ENCODE peak calls at places on chromosomes 5 and 9, in six cellular contexts. Z is WERI-Rb-1; E is activated CD8-positive, alpha-beta memory T cell treated with anti-CD3 and anti-CD28 coated beads for 48 hours; U is fibroblast of the conjunctiva; I is fibroblast of the aortic adventitia; W is H9. G is an unnamed sample.

GRCh38 chr9:105296889-105297288 is 52.4 kb downstream of the SLC44A1 start:
- DNase-seq in Z (no peak), I (peak), W (no peak), U (peak), E (no peak), G (no peak)

GRCh38 chr5:77990020-77990419 is 213.9 kb upstream of the TBCA start:
- DNase-seq in U (no peak), Z (peak), W (peak), I (no peak), E (no peak), G (no peak)

GRCh38 chr9:76528642-76529190 is 69.7 kb downstream of the GCNT1 start:
- DNase-seq in I (no peak), W (no peak), Z (no peak), U (no peak), E (no peak), G (no peak)

GRCh38 chr9:903886-904285 is 62.4 kb downstream of the DMRT1 start:
- DNase-seq in Z (no peak), I (no peak), U (no peak), W (no peak), E (no peak), G (no peak)

GRCh38 chr5:170809551-170809950 is 26.0 kb downstream of the GABRP start:
- DNase-seq in E (no peak), W (peak), U (peak), I (peak), Z (peak), G (peak)

GRCh38 chr5:135208555-135209494 is 174.8 kb upstream of the PITX1 start:
- DNase-seq in I (peak), Z (peak), U (peak), W (peak), E (no peak), G (no peak)

GRCh38 chr9:134826336-134827246 is 54.0 kb upstream of the FCN2 start:
- DNase-seq in U (no peak), E (no peak), W (no peak), I (no peak), Z (no peak), G (no peak)

GRCh38 chr5:119070578-119070827 is 384 bp upstream of the DMXL1 start:
- DNase-seq in W (no peak), E (peak), Z (no peak), U (no peak), I (no peak), G (peak)

GRCh38 chr5:13809921-13810320 is 134.6 kb downstream of the DNAH5 start:
- DNase-seq in I (no peak), U (no peak), Z (no peak), E (no peak), W (no peak), G (peak)

GRCh38 chr5:64207978-64208377 is 42.3 kb downstream of the RNF180 start:
- DNase-seq in Z (no peak), I (peak), W (no peak), U (no peak), E (no peak), G (no peak)

GRCh38 chr9:21590058-21590996 is 108.2 kb upstream of the IFNE start:
- DNase-seq in I (peak), Z (no peak), W (no peak), U (no peak), E (no peak), G (no peak)

GRCh38 chr5:61748651-61749050 is 416.6 kb downstream of the ZSWIM6 start:
- DNase-seq in I (no peak), Z (no peak), E (no peak), U (no peak), W (no peak), G (no peak)

GRCh38 chr9:69513291-69513690 is 158.9 kb downstream of the APBA1 start:
- DNase-seq in W (no peak), U (no peak), E (no peak), Z (no peak), I (no peak), G (no peak)

GRCh38 chr5:136424835-136425694 is 59.7 kb upstream of the TRPC7 start:
- DNase-seq in I (peak), E (peak), W (peak), U (peak), Z (peak), G (peak)

GRCh38 chr5:43245724-43246385 is 53.8 kb downstream of the NIM1K start:
- DNase-seq in E (no peak), I (no peak), U (no peak), W (no peak), Z (no peak), G (no peak)

GRCh38 chr9:121744687-121745395 is 93.4 kb downstream of the DAB2IP start:
- DNase-seq in W (no peak), Z (no peak), I (no peak), E (no peak), U (no peak), G (no peak)

GRCh38 chr5:64682608-64683007 is 7.7 kb upstream of the SHISAL2B start:
- DNase-seq in W (peak), I (no peak), Z (no peak), E (no peak), U (no peak), G (no peak)

GRCh38 chr5:37037840-37038239 is 161.3 kb downstream of the NIPBL start:
- DNase-seq in U (no peak), W (no peak), I (no peak), Z (no peak), E (no peak), G (no peak)